ENCODE peak calls at places on chromosomes 5 and 9, in eight cellular contexts. L is osteocyte, X is GM20000, C is astrocyte of the spinal cord, H is WTC11, B is kidney, O is heart left ventricle, F is NB4. N is an unnamed sample.

GRCh38 chr9:119924736-119925135 is 555.5 kb upstream of the BRINP1 start:
- DNase-seq in L (no peak), X (no peak), C (no peak), H (no peak), B (no peak), O (no peak), F (no peak), N (no peak)

GRCh38 chr5:133423031-133423617 is 189.2 kb downstream of the FSTL4 start:
- DNase-seq in L (no peak), X (no peak), C (no peak), H (no peak), B (no peak), O (no peak), F (no peak), N (no peak)

GRCh38 chr9:125142560-125143376 is 560 bp downstream of the SCAI start:
- DNase-seq in L (peak), X (peak), C (no peak), H (peak), B (no peak), O (no peak), F (peak), N (no peak)

GRCh38 chr5:155303134-155303533 is 289.6 kb downstream of the KIF4B start:
- DNase-seq in L (no peak), X (no peak), C (no peak), H (no peak), B (no peak), O (no peak), F (peak), N (no peak)

GRCh38 chr9:120617637-120617979 is 37.6 kb upstream of the CDK5RAP2 start:
- DNase-seq in L (no peak), X (no peak), C (no peak), H (no peak), B (no peak), O (no peak), F (peak), N (no peak)

GRCh38 chr5:35209862-35210261 is 20.4 kb downstream of the PRLR start:
- DNase-seq in L (no peak), X (no peak), C (no peak), H (no peak), B (no peak), O (no peak), F (no peak), N (no peak)

GRCh38 chr9:128633601-128634000 is 23.0 kb downstream of the DYNC2I2 start:
- DNase-seq in L (no peak), X (no peak), C (no peak), H (no peak), B (peak), O (peak), F (no peak), N (no peak)

GRCh38 chr9:86795861-86796497 is 151.3 kb downstream of the GAS1 start:
- DNase-seq in L (no peak), X (no peak), C (peak), H (no peak), B (no peak), O (peak), F (no peak), N (peak)

GRCh38 chr5:30572279-30572678 is 621.2 kb upstream of the CDH6 start:
- DNase-seq in L (no peak), X (no peak), C (peak), H (no peak), B (no peak), O (no peak), F (no peak), N (no peak)

GRCh38 chr5:1152771-1153282 is 41.0 kb upstream of the SLC12A7 start:
- DNase-seq in L (no peak), X (no peak), C (no peak), H (no peak), B (no peak), O (no peak), F (peak), N (no peak)

GRCh38 chr9:99259231-99259918 is 37.3 kb downstream of the SEC61B start:
- DNase-seq in L (no peak), X (no peak), C (no peak), H (peak), B (peak), O (peak), F (no peak), N (peak)

GRCh38 chr5:172778223-172778814 is 7.3 kb upstream of the DUSP1 start:
- DNase-seq in L (no peak), X (no peak), C (peak), H (no peak), B (no peak), O (peak), F (no peak), N (no peak)

GRCh38 chr5:123438902-123439301 is 15.7 kb upstream of the CEP120 start:
- DNase-seq in L (no peak), X (no peak), C (peak), H (no peak), B (no peak), O (no peak), F (no peak), N (no peak)

GRCh38 chr9:98369471-98369870 is 114.0 kb upstream of the TBC1D2 start:
- DNase-seq in L (peak), X (no peak), C (no peak), H (no peak), B (no peak), O (no peak), F (no peak), N (no peak)

GRCh38 chr5:54996476-54996875 is 11.1 kb upstream of the ESM1 start:
- DNase-seq in L (no peak), X (no peak), C (peak), H (no peak), B (no peak), O (no peak), F (no peak), N (no peak)

GRCh38 chr9:36894695-36895310 is 139.3 kb downstream of the PAX5 start:
- DNase-seq in L (no peak), X (no peak), C (no peak), H (no peak), B (no peak), O (no peak), F (no peak), N (no peak)

GRCh38 chr9:33452828-33453271 is 5.5 kb upstream of the AQP3 start:
- DNase-seq in L (peak), X (peak), C (peak), H (peak), B (peak), O (peak), F (peak), N (peak)

GRCh38 chr5:74281191-74281590 is 359.3 kb downstream of the ENC1 start:
- DNase-seq in L (no peak), X (no peak), C (no peak), H (no peak), B (no peak), O (no peak), F (no peak), N (no peak)

GRCh38 chr5:6721442-6721841 is 8.2 kb downstream of the TENT4A start:
- DNase-seq in L (peak), X (no peak), C (no peak), H (no peak), B (peak), O (peak), F (no peak), N (no peak)
- TF ChIP-seq CTCF in L (no peak), X (no peak), C (no peak), H (no peak), B (no peak), O (no peak), F (no peak), N (no peak)

DNA sequence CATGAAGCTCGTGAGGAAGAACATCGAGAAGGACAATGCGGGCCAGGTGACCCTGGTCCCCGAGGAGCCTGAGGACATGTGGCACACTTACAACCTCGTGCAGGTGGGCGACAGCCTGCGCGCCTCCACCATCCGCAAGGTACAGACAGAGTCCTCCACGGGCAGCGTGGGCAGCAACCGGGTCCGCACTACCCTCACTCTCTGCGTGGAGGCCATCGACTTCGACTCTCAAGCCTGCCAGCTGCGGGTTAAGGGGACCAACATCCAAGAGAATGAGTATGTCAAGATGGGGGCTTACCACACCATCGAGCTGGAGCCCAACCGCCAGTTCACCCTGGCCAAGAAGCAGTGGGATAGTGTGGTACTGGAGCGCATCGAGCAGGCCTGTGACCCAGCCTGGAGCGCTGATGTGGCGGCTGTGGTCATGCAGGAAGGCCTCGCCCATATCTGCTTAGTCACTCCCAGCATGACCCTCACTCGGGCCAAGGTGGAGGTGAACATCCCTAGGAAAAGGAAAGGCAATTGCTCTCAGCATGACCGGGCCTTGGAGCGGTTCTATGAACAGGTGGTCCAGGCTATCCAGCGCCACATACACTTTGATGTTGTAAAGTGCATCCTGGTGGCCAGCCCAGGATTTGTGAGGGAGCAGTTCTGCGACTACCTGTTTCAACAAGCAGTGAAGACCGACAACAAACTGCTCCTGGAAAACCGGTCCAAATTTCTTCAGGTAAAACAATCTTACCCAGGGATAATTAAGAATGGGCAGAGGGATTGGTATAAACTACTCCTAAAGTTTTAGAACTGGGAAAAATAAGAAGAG is 12.9 kb downstream of the ITGA1 start:
- DNase-seq in L (peak), X (peak), C (peak), H (peak), B (peak), O (peak), F (peak), N (peak)
- TF ChIP-seq CTCF in L (no peak), X (no peak), C (peak), H (no peak), B (no peak), O (no peak), F (no peak), N (no peak)

DNA sequence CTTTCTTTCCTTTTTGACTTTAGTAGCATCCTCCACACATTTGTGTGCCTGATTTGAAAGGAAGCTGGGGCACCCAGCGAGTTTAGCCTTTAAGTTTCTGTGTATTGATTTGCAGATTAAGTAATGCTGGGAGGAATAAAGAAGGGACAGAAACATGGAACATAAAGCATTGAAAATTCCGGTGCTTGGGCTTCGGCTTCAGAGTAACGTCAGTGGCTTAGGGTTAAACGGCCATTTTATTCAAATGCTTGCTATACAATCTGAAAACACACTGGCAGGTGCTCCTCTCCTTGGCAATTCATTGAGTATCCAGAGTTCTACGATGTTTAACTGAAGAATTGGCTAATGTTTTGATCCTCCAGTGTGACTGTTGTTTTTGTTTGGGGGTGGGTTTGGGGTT is 58.0 kb upstream of the FSD1L start:
- DNase-seq in L (no peak), X (no peak), C (no peak), H (no peak), B (no peak), O (no peak), F (no peak), N (no peak)
- TF ChIP-seq CTCF in L (no peak), X (no peak), C (no peak), H (no peak), B (no peak), O (no peak), F (no peak), N (no peak)

GRCh38 chr5:52988335-52989024 is 672 bp upstream of the ITGA2 start:
- DNase-seq in L (no peak), X (no peak), C (no peak), H (no peak), B (no peak), O (no peak), F (no peak), N (no peak)

GRCh38 chr5:52990531-52990925 is 1.4 kb downstream of the ITGA2 start:
- DNase-seq in L (no peak), X (no peak), C (no peak), H (no peak), B (no peak), O (no peak), F (no peak), N (no peak)

GRCh38 chr5:52987711-52988329 is 1.3 kb upstream of the ITGA2 start:
- DNase-seq in L (no peak), X (no peak), C (peak), H (no peak), B (no peak), O (no peak), F (no peak), N (no peak)

GRCh38 chr5:52989025-52989780 is at the start of gene ITGA2:
- DNase-seq in L (peak), X (peak), C (peak), H (peak), B (peak), O (peak), F (peak), N (peak)

DNA sequence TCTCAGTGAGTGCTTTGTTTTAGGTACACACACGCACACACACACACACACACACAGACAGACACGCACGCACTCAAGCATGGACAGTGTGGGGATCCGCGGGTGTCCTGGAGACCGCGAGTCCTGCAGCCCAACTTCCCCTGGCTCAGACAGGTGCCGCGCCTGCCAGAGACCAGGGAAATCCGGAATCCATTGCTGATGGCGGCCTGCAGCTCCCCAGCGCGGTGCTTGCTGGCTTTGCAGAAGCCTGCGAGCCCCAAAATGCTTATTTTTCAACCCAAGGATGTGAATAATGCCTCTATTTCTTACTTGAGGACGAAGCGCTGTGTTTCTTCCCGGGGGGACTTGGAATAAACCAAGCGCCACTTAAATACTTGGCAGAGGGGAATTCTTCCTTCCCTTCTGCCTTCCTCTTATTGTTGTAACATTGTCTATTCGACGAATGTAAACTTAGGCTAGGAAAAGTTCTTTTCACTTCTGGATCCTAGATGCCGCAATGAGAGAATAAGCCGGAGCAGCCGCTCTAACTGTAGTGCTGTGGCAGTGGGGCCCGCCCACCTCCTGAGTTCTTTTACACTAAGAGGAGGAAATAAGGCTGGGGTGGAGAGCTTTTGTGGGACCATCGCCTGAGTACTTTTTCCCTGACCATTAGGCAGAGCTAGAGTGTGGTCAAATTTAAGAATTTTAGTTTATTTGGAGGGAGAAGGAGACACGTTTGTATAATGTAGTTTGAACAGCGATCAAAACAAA is 804 bp downstream of the ITGA2 start:
- DNase-seq in L (no peak), X (peak), C (peak), H (peak), B (peak), O (peak), F (no peak), N (peak)
- TF ChIP-seq CTCF in L (peak), X (no peak), C (peak), H (no peak), B (peak), O (no peak), F (peak), N (no peak)

GRCh38 chr5:151739395-151739794 is 19.0 kb downstream of the ATOX1 start:
- DNase-seq in L (no peak), X (no peak), C (peak), H (peak), B (no peak), O (peak), F (peak), N (no peak)
- TF ChIP-seq CTCF in L (no peak), X (no peak), C (no peak), H (no peak), B (no peak), O (no peak), F (no peak), N (no peak)

GRCh38 chr9:26537211-26537610 is 355.4 kb downstream of the CAAP1 start:
- DNase-seq in L (no peak), X (no peak), C (no peak), H (no peak), B (no peak), O (no peak), F (no peak), N (no peak)
- TF ChIP-seq CTCF in L (no peak), X (no peak), C (no peak), H (no peak), B (no peak), O (no peak), F (no peak), N (no peak)

N was measured in nephron progenitor cell.